ENCODE peak calls at places on chromosomes 5 and 9, in five cellular contexts. W is upper lobe of right lung, O is esophagus squamous epithelium, R is stomach, P is A549. I is an unnamed sample.

GRCh38 chr5:72015103-72015548 is 92.1 kb upstream of the MAP1B start:
- DNase-seq in W (no peak), O (no peak), R (no peak), P (peak; percentile 66), I (no peak)

GRCh38 chr5:17415282-17415681 is 82.7 kb upstream of the TAF11L2 start:
- DNase-seq in W (no peak), O (no peak), R (no peak), P (no peak), I (no peak)

GRCh38 chr9:132036521-132036920 is 43.1 kb downstream of the MED27 start:
- DNase-seq in W (no peak), O (no peak), R (no peak), P (no peak), I (no peak)

GRCh38 chr5:109826426-109826825 is 136.7 kb downstream of the MAN2A1 start:
- DNase-seq in W (no peak), O (no peak), R (no peak), P (no peak), I (no peak)

GRCh38 chr5:172005708-172006377 is 595 bp downstream of the FBXW11 start:
- DNase-seq in W (peak; percentile 71), O (no peak), R (peak; percentile 38), P (peak; percentile 28), I (no peak)

GRCh38 chr9:134875376-134875775 is 5.2 kb upstream of the FCN2 start:
- DNase-seq in W (no peak), O (no peak), R (no peak), P (no peak), I (no peak)

GRCh38 chr9:127004946-127005769 is 90.6 kb downstream of the RALGPS1 start:
- DNase-seq in W (no peak), O (no peak), R (no peak), P (no peak), I (peak; percentile 60)

GRCh38 chr9:90124961-90125360 is 517.7 kb downstream of the DIRAS2 start:
- DNase-seq in W (no peak), O (no peak), R (no peak), P (no peak), I (no peak)

GRCh38 chr9:133137451-133138231 is 16.6 kb upstream of the RALGDS start:
- DNase-seq in W (peak; percentile 88), O (no peak), R (peak; percentile 79), P (no peak), I (no peak)

GRCh38 chr9:114288233-114289051 is 34.5 kb upstream of the ORM1 start:
- DNase-seq in W (peak; percentile 55), O (no peak), R (peak; percentile 22), P (peak; percentile 56), I (no peak)

GRCh38 chr9:95725045-95725444 is 150.4 kb upstream of the ERCC6L2 start:
- DNase-seq in W (no peak), O (no peak), R (no peak), P (no peak), I (no peak)

GRCh38 chr5:4058899-4059298 is 463.3 kb downstream of the IRX1 start:
- DNase-seq in W (no peak), O (no peak), R (no peak), P (no peak), I (no peak)

GRCh38 chr5:36270175-36270574 is 28.4 kb upstream of the NADK2 start:
- DNase-seq in W (no peak), O (no peak), R (no peak), P (no peak), I (no peak)

GRCh38 chr5:173451031-173451430 is 122.8 kb upstream of the STC2 start:
- DNase-seq in W (no peak), O (no peak), R (no peak), P (peak; percentile 33), I (no peak)

GRCh38 chr9:1294641-1295040 is 244.5 kb downstream of the DMRT2 start:
- DNase-seq in W (no peak), O (no peak), R (no peak), P (no peak), I (no peak)

GRCh38 chr5:39500656-39501295 is 76.0 kb upstream of the DAB2 start:
- DNase-seq in W (no peak), O (no peak), R (no peak), P (no peak), I (no peak)

GRCh38 chr5:91139572-91140200 is 243.4 kb downstream of the ARRDC3 start:
- DNase-seq in W (no peak), O (no peak), R (no peak), P (no peak), I (no peak)

GRCh38 chr9:94922098-94922607 is 195.7 kb downstream of the AOPEP start:
- DNase-seq in W (peak; percentile 74), O (no peak), R (no peak), P (no peak), I (no peak)

GRCh38 chr9:5085993-5086392 is 99.4 kb downstream of the INSL6 start:
- DNase-seq in W (no peak), O (no peak), R (no peak), P (no peak), I (no peak)

GRCh38 chr9:19464764-19465570 is 56.2 kb downstream of the ACER2 start:
- DNase-seq in W (peak; percentile 84), O (peak; percentile 10), R (peak; percentile 78), P (peak; percentile 92), I (peak; percentile 53)

GRCh38 chr5:38471709-38472108 is 84.7 kb downstream of the LIFR start:
- DNase-seq in W (no peak), O (no peak), R (no peak), P (no peak), I (no peak)

GRCh38 chr9:15867334-15867733 is 314.5 kb downstream of the CCDC171 start:
- DNase-seq in W (no peak), O (no peak), R (no peak), P (no peak), I (no peak)

GRCh38 chr5:72394688-72395087 is 74.5 kb downstream of the PTCD2 start:
- DNase-seq in W (no peak), O (no peak), R (no peak), P (no peak), I (no peak)

DNA sequence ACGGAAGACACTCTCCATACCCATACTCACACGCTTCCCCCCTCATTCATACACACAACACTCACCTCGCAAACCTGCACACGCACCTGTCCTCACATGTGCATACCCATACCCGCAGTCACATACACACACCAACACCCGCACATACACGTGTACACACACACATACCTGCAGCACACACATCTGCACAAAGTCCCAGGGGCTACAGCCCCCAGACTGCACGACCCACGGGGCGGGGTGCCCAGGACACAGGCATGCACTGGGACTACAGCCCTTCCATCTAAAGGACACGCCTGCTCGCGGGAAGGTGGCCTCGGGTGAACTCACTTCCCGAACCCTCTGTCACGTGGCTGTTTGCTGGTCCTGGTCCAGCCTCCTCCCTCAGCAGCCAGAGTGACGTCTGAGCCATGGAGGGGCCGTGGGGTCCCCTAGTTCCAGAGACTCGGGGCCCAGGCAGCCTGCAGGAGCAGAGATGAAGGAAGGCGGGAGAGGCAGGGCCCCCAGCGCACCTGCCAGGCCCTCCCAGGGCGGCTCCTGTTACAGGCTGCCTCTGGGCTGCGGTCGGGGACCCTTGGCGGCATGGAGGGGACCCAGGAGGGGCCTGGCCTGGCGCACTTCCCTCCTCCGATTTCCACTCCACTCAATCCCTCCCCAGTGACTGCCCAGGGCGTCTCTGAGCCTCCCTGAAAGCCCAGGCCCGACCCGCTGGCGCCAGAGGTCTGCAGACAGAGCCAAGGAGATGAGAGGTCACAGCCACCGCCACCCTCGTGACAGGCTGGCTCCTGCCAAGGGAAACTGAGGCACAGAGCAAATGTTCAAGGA is 8.1 kb downstream of the SLC12A7 start:
- DNase-seq in W (peak; percentile 86), O (no peak), R (peak; percentile 84), P (no peak), I (no peak)
- H3K4me1 ChIP-seq in W (peaks cover 61% of the 10 kb centered on the region), O (peaks cover 26% of the 10 kb centered on the region), R (peaks cover 87% of the 10 kb centered on the region), P (peaks cover 74% of the 10 kb centered on the region), I (peaks cover 55% of the 10 kb centered on the region)

GRCh38 chr9:88259041-88259440 is 120.8 kb upstream of the SPATA31C2 start:
- DNase-seq in W (no peak), O (no peak), R (no peak), P (no peak), I (no peak)

GRCh38 chr9:88256216-88256615 is 117.9 kb upstream of the SPATA31C2 start:
- DNase-seq in W (no peak), O (no peak), R (no peak), P (no peak), I (no peak)

GRCh38 chr9:88258012-88258411 is 119.7 kb upstream of the SPATA31C2 start:
- DNase-seq in W (no peak), O (no peak), R (no peak), P (no peak), I (no peak)

GRCh38 chr9:88258587-88258986 is 120.3 kb upstream of the SPATA31C2 start:
- DNase-seq in W (no peak), O (no peak), R (peak; percentile 70), P (no peak), I (no peak)
- H3K27ac ChIP-seq in W (no peak overlapping the region), O (no peak overlapping the region), R (no peak overlapping the region), P (no peak overlapping the region), I (no peak overlapping the region)

GRCh38 chr9:72445291-72446000 is 76.0 kb upstream of the TMC1 start:
- DNase-seq in W (no peak), O (no peak), R (no peak), P (no peak), I (no peak)
- H3K4me1 ChIP-seq in W (peaks cover 7% of the 10 kb centered on the region), O (peaks cover 14% of the 10 kb centered on the region), R (no peaks in the 10 kb centered on the region), P (peaks cover 45% of the 10 kb centered on the region), I (peaks cover 6% of the 10 kb centered on the region)

GRCh38 chr5:76403713-76403962 is 553 bp downstream of the IQGAP2 start:
- DNase-seq in W (peak; percentile 80), O (no peak), R (no peak), P (peak; percentile 42), I (no peak)

GRCh38 chr5:76401801-76402250 is 1.3 kb upstream of the IQGAP2 start:
- DNase-seq in W (peak; percentile 73), O (no peak), R (no peak), P (no peak), I (peak; percentile 13)

GRCh38 chr5:76403963-76404693 is 1.0 kb downstream of the IQGAP2 start:
- DNase-seq in W (no peak), O (peak; percentile 2), R (peak; percentile 79), P (peak; percentile 6), I (peak; percentile 70)

GRCh38 chr5:76402251-76402879 is 720 bp upstream of the IQGAP2 start:
- DNase-seq in W (peak; percentile 77), O (no peak), R (peak; percentile 64), P (peak; percentile 46), I (peak; percentile 77)

GRCh38 chr5:76402880-76403712 is at the start of gene IQGAP2:
- DNase-seq in W (peak; percentile 91), O (peak; percentile 54), R (peak; percentile 83), P (peak; percentile 85), I (peak; percentile 79)
- H3K27ac ChIP-seq in W (peak within 1 kb of the TSS; percentile 76), O (peak within 1 kb of the TSS; percentile 79), R (peak within 1 kb of the TSS; percentile 88), P (peak within 1 kb of the TSS; percentile 86), I (peak within 1 kb of the TSS; percentile 97)

DNA sequence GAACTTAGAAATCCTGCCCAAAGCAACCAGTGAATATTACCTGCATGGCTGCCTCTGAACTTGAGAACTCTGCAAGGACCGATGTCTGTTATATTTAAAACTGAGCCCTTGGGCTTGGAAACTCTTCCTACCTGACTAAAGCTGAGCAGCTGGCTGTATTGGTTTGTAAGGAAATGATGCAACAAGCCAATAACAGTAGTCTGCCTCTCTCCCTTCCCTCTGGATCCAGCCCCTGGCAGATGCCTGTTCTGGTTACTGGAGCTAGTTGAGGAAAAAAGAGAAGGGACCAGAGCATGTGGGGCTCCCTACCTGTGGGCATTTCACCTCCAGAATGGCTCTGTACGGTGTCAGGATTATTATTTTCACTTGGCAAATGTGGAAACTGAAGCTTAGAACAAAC is 34.7 kb downstream of the SH3RF2 start:
- DNase-seq in W (no peak), O (no peak), R (no peak), P (no peak), I (no peak)
- H3K4me1 ChIP-seq in W (no peaks in the 10 kb centered on the region), O (no peaks in the 10 kb centered on the region), R (peaks cover 6% of the 10 kb centered on the region), P (peaks cover 38% of the 10 kb centered on the region), I (no peaks in the 10 kb centered on the region)